ENCODE peak calls at places on chromosomes 4 and X, in six cellular contexts. Q is AG10803, K is left ventricle myocardium inferior, B is ascending aorta, I is mucosa of descending colon, G is ovary. C is an unnamed sample.
A peak's percentile ranks its signal among the peaks of the same experiment; 100 is the strongest.

GRCh38 chr4:52572936-52573485 is 86.1 kb downstream of the USP46 start:
- DNase-seq in I (no peak), Q (peak; percentile 79), B (no peak), K (no peak), G (no peak), C (peak; percentile 65)

GRCh38 chrX:85993539-85994197 is 53.7 kb downstream of the CHM start:
- DNase-seq in B (no peak), I (no peak), Q (peak; percentile 1), K (no peak), G (no peak), C (peak; percentile 14)

GRCh38 chr4:118954246-118954645 is 65.6 kb downstream of the SYNPO2 start:
- DNase-seq in G (no peak), I (no peak), B (no peak), K (no peak), Q (peak; percentile 44), C (peak; percentile 32)

GRCh38 chr4:153950100-153950979 is 161.5 kb upstream of the SFRP2 start:
- DNase-seq in Q (no peak), I (peak; percentile 35), B (no peak), K (no peak), G (no peak), C (no peak)

GRCh38 chr4:1958276-1959103 is 50.3 kb downstream of the NELFA start:
- DNase-seq in I (no peak), Q (no peak), B (no peak), G (no peak), K (no peak), C (no peak)

GRCh38 chr4:16897351-16897750 is 1.1 kb downstream of the LDB2 start:
- DNase-seq in I (no peak), B (no peak), K (no peak), G (no peak), Q (no peak), C (peak; percentile 12)

GRCh38 chr4:140635606-140636005 is 66.8 kb upstream of the UCP1 start:
- DNase-seq in K (peak; percentile 36), G (peak; percentile 36), I (peak; percentile 70), Q (peak; percentile 53), B (no peak), C (peak; percentile 34)

GRCh38 chr4:11724731-11725130 is 296.0 kb upstream of the HS3ST1 start:
- DNase-seq in I (no peak), K (no peak), G (no peak), Q (no peak), B (no peak), C (peak; percentile 12)

GRCh38 chrX:133610056-133610455 is 194.8 kb upstream of the GPC4 start:
- DNase-seq in K (no peak), B (no peak), I (no peak), Q (peak; percentile 63), G (no peak), C (no peak)

GRCh38 chr4:113756005-113756410 is 5.5 kb downstream of the CAMK2D start:
- DNase-seq in I (no peak), Q (peak; percentile 69), K (no peak), G (no peak), B (no peak), C (peak; percentile 48)

GRCh38 chr4:74456056-74456744 is 11.3 kb downstream of the AREG start:
- DNase-seq in G (no peak), K (no peak), I (no peak), Q (no peak), B (no peak), C (no peak)

GRCh38 chr4:48162162-48162561 is 28.1 kb upstream of the TXK start:
- DNase-seq in B (no peak), I (no peak), K (no peak), G (no peak), Q (no peak), C (peak; percentile 1)

GRCh38 chr4:98627883-98628282 is 30.5 kb downstream of the TSPAN5 start:
- DNase-seq in I (no peak), B (no peak), Q (peak; percentile 76), K (no peak), G (no peak), C (peak; percentile 68)

GRCh38 chr4:40295572-40295971 is 39.6 kb upstream of the CHRNA9 start:
- DNase-seq in K (no peak), Q (no peak), G (no peak), B (no peak), I (no peak), C (no peak)

GRCh38 chrX:65017464-65017863 is 41.2 kb upstream of the ZC4H2 start:
- DNase-seq in I (no peak), B (no peak), K (no peak), Q (no peak), G (no peak), C (no peak)

GRCh38 chr4:166527500-166527899 is 654.5 kb downstream of the TLL1 start:
- DNase-seq in G (no peak), I (no peak), Q (peak; percentile 1), B (no peak), K (no peak), C (peak; percentile 36)

GRCh38 chrX:47224266-47224895 is 5.9 kb downstream of the CDK16 start:
- DNase-seq in B (no peak), K (no peak), Q (no peak), I (no peak), G (no peak), C (no peak)

GRCh38 chr4:53987761-53988171 is 76.6 kb downstream of the CHIC2 start:
- DNase-seq in Q (peak; percentile 48), B (no peak), K (no peak), G (no peak), I (no peak), C (peak; percentile 84)

GRCh38 chr4:46844325-46844917 is 64.6 kb downstream of the COX7B2 start:
- DNase-seq in B (no peak), Q (peak; percentile 40), I (no peak), G (no peak), K (no peak), C (peak; percentile 17)

GRCh38 chr4:89839558-89839957 is 2.6 kb upstream of the SNCA start:
- DNase-seq in B (no peak), Q (no peak), K (no peak), I (no peak), G (no peak), C (no peak)

GRCh38 chr4:162984621-162985020 is 182.1 kb downstream of the NAF1 start:
- DNase-seq in I (no peak), Q (no peak), B (no peak), G (no peak), K (no peak), C (no peak)

GRCh38 chr4:19386786-19387185 is 864.9 kb upstream of the SLIT2 start:
- DNase-seq in Q (peak; percentile 64), B (no peak), I (no peak), G (no peak), K (no peak), C (peak; percentile 37)

GRCh38 chr4:47222276-47222675 is 190.9 kb downstream of the GABRB1 start:
- DNase-seq in B (no peak), G (no peak), Q (no peak), I (no peak), K (no peak), C (no peak)

GRCh38 chrX:110383414-110383813 is 24.8 kb downstream of the RTL9 start:
- DNase-seq in I (no peak), Q (peak; percentile 86), B (no peak), K (no peak), G (no peak), C (peak; percentile 70)

GRCh38 chr4:38184404-38184803 is 224.2 kb downstream of the PTTG2 start:
- DNase-seq in B (no peak), Q (no peak), I (no peak), K (no peak), G (no peak), C (no peak)
- TF ChIP-seq CTCF in B (no peak), Q (peak; percentile 32), I (no peak), K (peak; percentile 20), G (no peak), C (peak; percentile 59)

GRCh38 chr4:63524764-63525163 is 884.5 kb downstream of the TECRL start:
- DNase-seq in B (no peak), Q (no peak), K (no peak), I (no peak), G (no peak), C (no peak)

GRCh38 chr4:63529581-63529980 is 879.7 kb downstream of the TECRL start:
- DNase-seq in G (no peak), K (no peak), B (no peak), Q (no peak), I (no peak), C (no peak)

GRCh38 chr4:63526251-63526650 is 883.0 kb downstream of the TECRL start:
- DNase-seq in B (no peak), I (no peak), G (no peak), Q (no peak), K (no peak), C (no peak)

DNA sequence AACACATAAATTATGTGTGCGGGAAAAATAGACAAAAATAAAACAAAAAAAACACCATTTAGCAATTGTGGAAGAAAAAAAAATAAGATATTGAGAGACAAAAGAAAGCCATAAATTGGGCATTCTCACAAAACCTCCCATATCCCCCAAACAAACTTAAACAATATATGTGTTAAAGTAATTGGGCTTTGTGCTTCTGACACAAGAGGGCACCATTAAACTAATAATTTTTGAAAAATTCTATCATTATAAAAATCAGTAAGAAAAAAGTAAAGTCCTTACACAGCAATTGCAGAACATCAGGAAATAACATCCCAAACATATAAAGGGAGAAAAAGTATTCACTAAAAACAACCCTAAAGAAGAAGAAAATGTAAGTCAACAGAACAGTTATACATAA is 880.7 kb downstream of the TECRL start:
- DNase-seq in K (no peak), Q (no peak), B (no peak), I (no peak), G (no peak), C (no peak)
- TF ChIP-seq CTCF in K (no peak), Q (no peak), B (no peak), I (no peak), G (no peak), C (peak; percentile 26)

DNA sequence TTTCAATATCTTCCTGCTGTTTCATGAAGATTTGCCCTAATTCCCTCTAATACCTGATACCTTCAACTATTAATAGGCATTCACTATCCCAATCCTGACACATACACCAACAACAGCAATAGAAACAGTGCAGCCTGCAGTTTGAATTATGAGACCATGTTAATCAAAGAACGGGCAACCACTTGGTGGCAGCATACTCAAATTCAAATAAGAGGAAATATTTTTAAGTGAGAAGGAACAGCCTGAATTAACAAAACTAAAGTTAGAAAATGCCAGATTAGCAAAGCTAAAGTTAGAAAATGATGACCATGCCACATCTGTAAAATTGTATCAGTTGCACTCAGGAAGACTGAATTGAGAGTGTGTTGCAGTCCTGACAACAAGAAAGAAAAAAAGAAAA is 204.9 kb downstream of the SMARCA1 start:
- DNase-seq in G (no peak), I (no peak), B (no peak), Q (peak; percentile 17), K (no peak), C (peak; percentile 5)
- TF ChIP-seq CTCF in G (no peak), I (no peak), B (no peak), Q (peak; percentile 31), K (peak; percentile 15), C (peak; percentile 71)

GRCh38 chr4:55887594-55887993 is 34.1 kb downstream of the EXOC1 start:
- DNase-seq in G (no peak), Q (no peak), B (no peak), K (no peak), I (no peak), C (no peak)
- TF ChIP-seq CTCF in G (no peak), Q (no peak), B (no peak), K (no peak), I (no peak), C (peak; percentile 15)

DNA sequence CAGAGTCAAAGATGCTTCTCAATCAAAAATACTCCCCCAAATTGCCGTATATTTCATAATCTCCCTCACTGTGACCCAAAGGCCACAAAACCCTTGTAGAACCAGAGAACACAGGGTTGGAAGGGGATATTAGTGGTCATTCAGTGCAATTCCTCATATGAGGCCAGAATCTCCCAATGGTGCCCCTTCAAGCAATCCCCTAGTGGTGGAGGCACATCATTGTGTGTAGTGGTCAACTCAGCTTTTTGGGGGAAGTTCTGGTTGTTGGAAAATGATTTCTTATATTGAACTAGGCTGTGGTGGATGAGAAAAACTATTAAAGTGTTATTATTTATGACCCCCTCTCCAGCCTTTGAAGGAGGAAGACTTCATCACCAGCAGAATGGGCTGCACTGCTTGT is 17.6 kb upstream of the BOD1L1 start:
- DNase-seq in Q (no peak), G (no peak), K (no peak), I (no peak), B (no peak), C (no peak)
- TF ChIP-seq CTCF in Q (peak; percentile 10), G (no peak), K (no peak), I (no peak), B (no peak), C (peak; percentile 53)

C was measured in HFFc6.